ENCODE peak calls at places on chromosomes 5 and 9, in four cellular contexts. H is kidney, C is GM19239, G is adipocyte. I is an unnamed sample.

GRCh38 chr9:95317119-95317892 is at the start of gene FANCC:
- DNase-seq in C (peak; percentile 75), H (peak; percentile 97), G (peak; percentile 96), I (peak; percentile 49)

GRCh38 chr9:130522233-130522808 is 57.1 kb upstream of the FUBP3 start:
- DNase-seq in C (no peak), H (no peak), G (no peak), I (no peak)

GRCh38 chr5:57779383-57780223 is 297.0 kb upstream of the ACTBL2 start:
- DNase-seq in G (peak; percentile 89), H (no peak), C (no peak), I (peak; percentile 18)

GRCh38 chr5:116532762-116533525 is 41.7 kb downstream of the SEMA6A start:
- DNase-seq in H (no peak), G (no peak), C (no peak), I (no peak)

GRCh38 chr9:90645721-90646120 is 3.1 kb upstream of the DIRAS2 start:
- DNase-seq in G (no peak), H (no peak), C (no peak), I (no peak)

GRCh38 chr5:13403351-13403750 is 541.1 kb downstream of the DNAH5 start:
- DNase-seq in G (no peak), H (no peak), C (no peak), I (no peak)

GRCh38 chr9:120388000-120388855 is 191.7 kb downstream of the CDK5RAP2 start:
- DNase-seq in H (no peak), G (no peak), C (no peak), I (no peak)

GRCh38 chr9:127392166-127392565 is 4.8 kb upstream of the SLC2A8 start:
- DNase-seq in H (no peak), C (no peak), G (no peak), I (no peak)

GRCh38 chr5:157471709-157472108 is 11.7 kb downstream of the NIPAL4 start:
- DNase-seq in G (peak; percentile 61), C (no peak), H (no peak), I (no peak)

GRCh38 chr5:124661317-124662141 is 84.9 kb downstream of the ZNF608 start:
- DNase-seq in C (no peak), G (peak; percentile 60), H (no peak), I (no peak)

GRCh38 chr9:36164361-36164760 is 4.8 kb upstream of the CCIN start:
- DNase-seq in H (peak; percentile 59), C (no peak), G (no peak), I (no peak)

GRCh38 chr5:135194573-135195266 is 160.7 kb upstream of the PITX1 start:
- DNase-seq in C (no peak), G (peak; percentile 70), H (no peak), I (no peak)

GRCh38 chr5:110957934-110958333 is 113.6 kb upstream of the TSLP start:
- DNase-seq in G (peak; percentile 79), C (no peak), H (no peak), I (no peak)

GRCh38 chr5:8773091-8773615 is 772.7 kb downstream of the SEMA5A start:
- DNase-seq in G (no peak), C (no peak), H (no peak), I (no peak)

GRCh38 chr5:38742821-38743220 is 103.0 kb upstream of the OSMR start:
- DNase-seq in C (no peak), G (no peak), H (no peak), I (no peak)

GRCh38 chr5:178373711-178374110 is 141.1 kb upstream of the PHYKPL start:
- DNase-seq in G (no peak), C (no peak), H (peak; percentile 46), I (no peak)

GRCh38 chr5:14665949-14666741 is 1.6 kb downstream of the OTULIN start:
- DNase-seq in C (peak; percentile 44), G (peak; percentile 27), H (no peak), I (peak; percentile 70)

GRCh38 chr9:114588671-114589526 is 1.3 kb downstream of the ATP6V1G1 start:
- DNase-seq in G (peak; percentile 55), H (no peak), C (no peak), I (no peak)